ENCODE peak calls at places on chromosomes 1 and 21, in six cellular contexts. P is lower leg skin; C is upper lobe of right lung; X is foreskin fibroblast; A is effector memory CD4-positive, alpha-beta T cell; H is AG09309. G is an unnamed sample.

GRCh38 chr1:18949689-18950414 is 6.6 kb downstream of the IFFO2 start:
- DNase-seq in X (peak), A (no peak), C (no peak), P (no peak), H (no peak), G (peak)

GRCh38 chr1:26066857-26067256 is 573 bp downstream of the TRIM63 start:
- DNase-seq in A (no peak), P (no peak), H (no peak), X (no peak), C (no peak), G (no peak)

GRCh38 chr1:64469121-64469520 is 808 bp upstream of the CACHD1 start:
- DNase-seq in C (no peak), A (no peak), X (no peak), P (no peak), H (no peak), G (no peak)

GRCh38 chr1:154992721-154993571 is 440 bp upstream of the LENEP start:
- DNase-seq in H (no peak), C (peak), A (no peak), P (no peak), X (peak), G (peak)

GRCh38 chr1:29341936-29342335 is 105.6 kb downstream of the PTPRU start:
- DNase-seq in H (no peak), A (no peak), P (no peak), C (no peak), X (peak), G (peak)

GRCh38 chr21:44886113-44887075 is 12.9 kb upstream of the PTTG1IP start:
- DNase-seq in H (no peak), X (no peak), A (no peak), C (no peak), P (no peak), G (no peak)

GRCh38 chr1:231792634-231793033 is 166.0 kb downstream of the DISC1 start:
- DNase-seq in X (no peak), H (no peak), P (no peak), C (no peak), A (no peak), G (no peak)

GRCh38 chr1:5390497-5390896 is 601.7 kb downstream of the NPHP4 start:
- DNase-seq in P (no peak), X (no peak), H (no peak), A (no peak), C (no peak), G (no peak)

GRCh38 chr1:206814716-206815341 is 42.5 kb upstream of the IL10 start:
- DNase-seq in C (no peak), X (peak), P (no peak), A (no peak), H (no peak), G (peak)

GRCh38 chr1:43786975-43787374 is 79.6 kb downstream of the ST3GAL3 start:
- DNase-seq in C (no peak), X (peak), P (peak), A (no peak), H (peak), G (peak)

GRCh38 chr1:7524681-7525340 is 246.3 kb upstream of the VAMP3 start:
- DNase-seq in H (no peak), A (no peak), C (no peak), P (no peak), X (no peak), G (no peak)

GRCh38 chr21:39079617-39080016 is 103.6 kb downstream of the PSMG1 start:
- DNase-seq in X (peak), C (peak), H (no peak), A (no peak), P (peak), G (peak)

GRCh38 chr1:18632711-18633427 is 2.2 kb downstream of the PAX7 start:
- DNase-seq in A (no peak), C (peak), H (no peak), X (no peak), P (no peak), G (no peak)

GRCh38 chr1:70071597-70071996 is 133.8 kb downstream of the LRRC40 start:
- DNase-seq in A (no peak), P (no peak), H (peak), X (peak), C (no peak), G (peak)

GRCh38 chr1:23394176-23394575 is 24.5 kb upstream of the ZNF436 start:
- DNase-seq in X (peak), P (no peak), H (no peak), A (no peak), C (no peak), G (peak)

GRCh38 chr1:2170211-2170610 is 24.4 kb downstream of the FAAP20 start:
- DNase-seq in C (no peak), X (peak), A (no peak), P (no peak), H (peak), G (no peak)

GRCh38 chr1:199123615-199124014 is 484.8 kb downstream of the PTPRC start:
- DNase-seq in P (no peak), A (no peak), H (peak), X (peak), C (no peak), G (peak)

GRCh38 chr1:202203238-202204039 is 9.8 kb downstream of the LGR6 start:
- DNase-seq in C (no peak), A (no peak), P (no peak), H (no peak), X (no peak), G (no peak)

GRCh38 chr1:48246727-48247126 is 24.2 kb downstream of the SLC5A9 start:
- DNase-seq in P (no peak), A (no peak), X (no peak), C (peak), H (no peak), G (no peak)

GRCh38 chr1:100989306-100990077 is 36.1 kb downstream of the DPH5 start:
- DNase-seq in X (peak), C (no peak), A (no peak), H (peak), P (no peak), G (peak)

GRCh38 chr1:37513795-37514349 is 694 bp downstream of the MEAF6 start:
- DNase-seq in A (peak), C (peak), P (no peak), X (peak), H (no peak), G (peak)

GRCh38 chr1:214404154-214404553 is 123.2 kb downstream of the SMYD2 start:
- DNase-seq in X (peak), C (no peak), P (no peak), A (no peak), H (no peak), G (peak)

GRCh38 chr21:42218836-42219605 is at the start of gene ABCG1:
- DNase-seq in P (no peak), X (peak), A (peak), C (peak), H (no peak), G (peak)

GRCh38 chr1:39392851-39393573 is 98.4 kb upstream of the BMP8A start:
- DNase-seq in P (no peak), X (no peak), H (no peak), A (no peak), C (no peak), G (no peak)

DNA sequence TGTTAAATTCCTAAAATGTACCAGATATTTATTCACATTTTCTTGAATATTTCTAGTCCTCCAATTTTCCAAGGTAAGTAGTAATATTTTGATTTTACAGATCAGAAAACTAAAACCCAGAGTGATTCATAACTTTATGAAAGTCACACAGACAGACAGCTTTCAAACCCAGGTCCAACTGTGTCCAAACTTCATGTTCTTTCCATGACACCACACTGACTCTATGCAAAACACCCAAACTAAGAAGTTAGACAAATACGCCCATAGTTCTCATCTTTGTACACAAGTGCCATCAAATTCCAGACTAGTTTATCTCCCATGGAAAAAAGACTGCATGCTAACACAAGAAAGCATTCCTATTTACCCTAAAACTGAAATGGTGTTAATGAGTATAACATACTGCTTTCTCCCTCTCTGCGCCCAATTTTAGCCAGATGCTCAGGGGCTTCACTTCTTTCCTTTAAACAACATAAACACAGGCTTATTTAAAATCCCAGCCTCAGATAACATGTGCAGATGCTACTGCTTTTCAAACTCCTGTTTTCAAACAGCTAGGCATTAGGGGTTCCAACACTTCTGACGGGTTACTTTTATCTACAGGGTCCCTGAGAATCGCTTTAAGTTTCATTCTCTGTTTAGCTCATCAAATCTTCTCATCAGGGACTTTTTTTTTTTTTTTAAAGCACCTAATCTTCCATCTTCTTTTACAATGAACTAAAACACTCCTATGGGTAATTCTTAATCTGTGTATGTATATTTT is 44.6 kb downstream of the WASF2 start:
- DNase-seq in H (no peak), X (no peak), P (no peak), C (no peak), A (no peak), G (no peak)
- H3K4me3 ChIP-seq in H (no peak), X (no peak), P (no peak), C (no peak), A (no peak), G (no peak)

GRCh38 chr1:222097646-222098045 is 355.8 kb upstream of the DUSP10 start:
- DNase-seq in H (no peak), C (no peak), P (no peak), X (no peak), A (no peak), G (no peak)
- H3K4me3 ChIP-seq in H (no peak), C (no peak), P (no peak), X (no peak), A (no peak), G (no peak)

DNA sequence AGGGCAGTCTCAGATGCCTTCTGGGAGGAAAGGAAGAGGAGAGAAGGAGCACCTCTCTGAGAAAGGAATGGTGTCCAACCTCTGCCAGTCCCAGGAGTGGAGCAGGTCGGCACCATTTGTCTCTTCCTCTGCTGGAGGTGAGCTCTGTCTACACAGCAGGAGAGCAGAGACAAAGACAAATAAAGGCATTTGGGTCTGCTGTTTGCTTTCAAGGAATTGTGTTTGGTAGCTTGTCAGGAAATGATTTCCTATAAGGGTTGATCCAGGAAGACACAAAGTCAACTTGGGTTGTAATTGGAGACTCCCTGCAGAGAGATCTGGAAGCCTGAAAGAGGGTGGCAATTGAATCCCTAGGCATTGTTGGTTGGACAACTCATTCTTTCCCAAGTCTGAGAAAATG is 34.5 kb upstream of the PLXNA2 start:
- DNase-seq in H (no peak), X (no peak), A (no peak), P (no peak), C (no peak), G (no peak)
- H3K4me3 ChIP-seq in H (no peak), X (no peak), A (no peak), P (no peak), C (no peak), G (no peak)

GRCh38 chr1:212838145-212838544 is 9.3 kb downstream of the SPATA45 start:
- DNase-seq in C (no peak), X (no peak), A (no peak), P (no peak), H (no peak), G (no peak)
- H3K4me3 ChIP-seq in C (no peak), X (no peak), A (no peak), P (no peak), H (no peak), G (no peak)

DNA sequence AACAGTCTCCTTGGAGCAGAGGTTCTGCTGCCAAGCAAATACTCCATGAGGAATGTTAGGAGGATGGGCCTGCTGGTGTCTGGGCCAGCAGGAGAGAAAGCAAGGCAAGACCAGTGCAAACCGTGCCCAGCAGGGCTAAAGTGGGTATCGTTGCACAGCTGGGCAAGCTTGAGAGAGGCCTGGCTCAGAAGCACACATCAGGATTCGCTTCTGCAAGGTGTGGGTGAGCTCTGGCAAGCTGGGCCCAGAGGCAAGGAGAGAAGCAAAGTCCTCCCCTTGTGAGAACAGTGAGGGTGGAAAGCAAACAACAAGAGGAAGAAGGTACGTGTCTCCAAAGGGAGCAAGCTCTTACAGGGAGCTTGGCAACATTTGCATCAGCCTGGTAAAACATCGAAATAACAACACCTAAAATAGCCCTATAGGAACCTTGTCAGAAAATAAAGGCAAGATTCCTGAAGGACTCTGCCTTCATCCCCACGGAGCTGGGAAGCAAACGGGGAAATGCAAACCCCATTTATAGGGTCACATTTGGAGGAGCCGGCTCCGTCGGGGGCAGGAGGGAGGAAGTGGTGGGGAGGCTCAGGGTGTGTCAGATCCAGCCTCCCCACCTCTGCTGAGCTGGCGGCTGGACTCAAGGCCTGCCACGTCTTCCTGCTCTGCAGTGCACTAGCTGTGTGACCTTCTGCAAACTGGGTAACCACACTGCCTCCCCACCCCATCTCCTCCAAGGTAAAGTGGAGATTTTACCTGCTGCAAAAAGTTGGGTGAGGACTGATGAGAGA is 62.3 kb upstream of the HIVEP3 start:
- DNase-seq in A (no peak), P (no peak), C (no peak), H (no peak), X (no peak), G (peak)
- H3K4me3 ChIP-seq in A (no peak), P (no peak), C (no peak), H (no peak), X (no peak), G (no peak)

GRCh38 chr1:164699815-164700491 is 141.0 kb downstream of the PBX1 start:
- DNase-seq in X (peak), A (no peak), H (no peak), C (no peak), P (no peak), G (peak)
- H3K4me3 ChIP-seq in X (no peak), A (no peak), H (no peak), C (no peak), P (no peak), G (no peak)

GRCh38 chr1:234326493-234327366 is 46.5 kb upstream of the COA6 start:
- DNase-seq in X (peak), H (no peak), P (peak), A (peak), C (peak), G (peak)

GRCh38 chr1:234324668-234325225 is 48.5 kb upstream of the COA6 start:
- DNase-seq in C (no peak), X (no peak), H (no peak), A (no peak), P (no peak), G (no peak)

GRCh38 chr1:234322979-234323378 is 50.3 kb upstream of the COA6 start:
- DNase-seq in X (peak), A (peak), C (peak), P (no peak), H (no peak), G (peak)

GRCh38 chr1:234327577-234328164 is 45.6 kb upstream of the COA6 start:
- DNase-seq in C (no peak), H (no peak), A (no peak), X (no peak), P (no peak), G (no peak)

GRCh38 chr1:234325878-234326492 is 47.3 kb upstream of the COA6 start:
- DNase-seq in X (peak), A (no peak), C (no peak), P (no peak), H (no peak), G (no peak)
- H3K4me3 ChIP-seq in X (peak), A (peak), C (peak), P (no peak), H (no peak), G (no peak)

GRCh38 chr1:239997160-239997514 is 94.5 kb upstream of the FMN2 start:
- DNase-seq in A (no peak), C (no peak), X (peak), H (no peak), P (no peak), G (no peak)

GRCh38 chr1:240000634-240001033 is 91.0 kb upstream of the FMN2 start:
- DNase-seq in H (peak), P (no peak), C (no peak), A (no peak), X (peak), G (peak)

GRCh38 chr1:239997515-239998311 is 94.0 kb upstream of the FMN2 start:
- DNase-seq in H (no peak), A (no peak), X (peak), P (no peak), C (no peak), G (no peak)

GRCh38 chr1:239999170-239999569 is 92.5 kb upstream of the FMN2 start:
- DNase-seq in P (no peak), H (no peak), X (no peak), A (no peak), C (no peak), G (no peak)

DNA sequence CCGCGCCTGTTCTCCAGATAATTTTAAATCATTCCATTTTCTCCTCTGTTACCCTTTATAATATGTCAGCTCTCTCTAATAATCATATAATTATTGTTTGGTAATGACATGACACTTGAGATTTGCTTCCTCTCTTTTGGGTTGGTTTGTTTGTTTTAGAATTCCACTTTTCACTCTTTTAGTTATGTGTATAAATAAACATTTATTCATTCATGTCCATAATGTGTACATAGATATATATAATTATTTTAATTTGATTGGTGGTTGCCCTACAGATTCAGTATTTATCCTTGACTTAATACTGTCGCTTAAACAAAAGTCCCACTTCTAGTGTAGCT is 93.4 kb upstream of the FMN2 start:
- DNase-seq in H (no peak), A (no peak), P (no peak), X (no peak), C (no peak), G (no peak)
- H3K4me3 ChIP-seq in H (no peak), A (no peak), P (no peak), X (no peak), C (peak), G (no peak)

GRCh38 chr1:193185861-193186714 is at the start of gene B3GALT2:
- DNase-seq in X (peak), A (no peak), H (no peak), P (no peak), C (no peak), G (peak)
- H3K4me3 ChIP-seq in X (peak), A (peak), H (peak), P (no peak), C (peak), G (peak)